ENCODE peak calls at places on chromosomes 2 and 18, in nine cellular contexts. One of them, this sample, is unnamed.
A peak's percentile ranks its signal among the peaks of the same experiment; 100 is the strongest.

GRCh38 chr2:119144806-119145205 is 13.7 kb downstream of the C1QL2 start:
- DNase-seq in fibroblast of lung: no peak
- DNase-seq in thoracic aorta: no peak
- DNase-seq in neural progenitor cell: no peak
- DNase-seq in CD8-positive, alpha-beta memory T cell: no peak
- DNase-seq in tibial artery: no peak
- DNase-seq in HAP-1: no peak
- DNase-seq in heart left ventricle: no peak
- DNase-seq in psoas muscle: no peak
- DNase-seq in this sample: no peak

GRCh38 chr18:55466789-55467188 is 121.2 kb downstream of the TCF4 start:
- DNase-seq in thoracic aorta: no peak
- DNase-seq in heart left ventricle: no peak
- DNase-seq in fibroblast of lung: no peak
- DNase-seq in neural progenitor cell: no peak
- DNase-seq in psoas muscle: no peak
- DNase-seq in CD8-positive, alpha-beta memory T cell: no peak
- DNase-seq in tibial artery: no peak
- DNase-seq in HAP-1: no peak
- DNase-seq in this sample: no peak

GRCh38 chr2:88753833-88754584 is 62.5 kb downstream of the RPIA start:
- DNase-seq in thoracic aorta: no peak
- DNase-seq in CD8-positive, alpha-beta memory T cell: peak; percentile 56
- DNase-seq in tibial artery: no peak
- DNase-seq in HAP-1: no peak
- DNase-seq in neural progenitor cell: no peak
- DNase-seq in fibroblast of lung: peak; percentile 9
- DNase-seq in heart left ventricle: no peak
- DNase-seq in psoas muscle: no peak
- DNase-seq in this sample: no peak

GRCh38 chr2:95166065-95166763 is 605 bp downstream of the ZNF2 start:
- DNase-seq in neural progenitor cell: peak; percentile 39
- DNase-seq in CD8-positive, alpha-beta memory T cell: no peak
- DNase-seq in HAP-1: no peak
- DNase-seq in psoas muscle: no peak
- DNase-seq in heart left ventricle: no peak
- DNase-seq in fibroblast of lung: no peak
- DNase-seq in tibial artery: no peak
- DNase-seq in thoracic aorta: no peak
- DNase-seq in this sample: no peak

GRCh38 chr2:100606740-100607343 is 44.0 kb downstream of the PDCL3 start:
- DNase-seq in CD8-positive, alpha-beta memory T cell: peak; percentile 45
- DNase-seq in thoracic aorta: no peak
- DNase-seq in tibial artery: no peak
- DNase-seq in heart left ventricle: no peak
- DNase-seq in neural progenitor cell: peak; percentile 52
- DNase-seq in HAP-1: peak; percentile 64
- DNase-seq in fibroblast of lung: peak; percentile 44
- DNase-seq in psoas muscle: no peak
- DNase-seq in this sample: peak; percentile 71

GRCh38 chr2:130871843-130872242 is 35.1 kb downstream of the ARHGEF4 start:
- DNase-seq in heart left ventricle: no peak
- DNase-seq in tibial artery: peak; percentile 4
- DNase-seq in neural progenitor cell: no peak
- DNase-seq in fibroblast of lung: no peak
- DNase-seq in CD8-positive, alpha-beta memory T cell: no peak
- DNase-seq in psoas muscle: no peak
- DNase-seq in thoracic aorta: no peak
- DNase-seq in HAP-1: no peak
- DNase-seq in this sample: no peak

GRCh38 chr2:137675584-137676327 is 288.5 kb upstream of the HNMT start:
- DNase-seq in CD8-positive, alpha-beta memory T cell: no peak
- DNase-seq in thoracic aorta: no peak
- DNase-seq in tibial artery: no peak
- DNase-seq in heart left ventricle: no peak
- DNase-seq in neural progenitor cell: no peak
- DNase-seq in fibroblast of lung: no peak
- DNase-seq in psoas muscle: no peak
- DNase-seq in HAP-1: no peak
- DNase-seq in this sample: no peak

GRCh38 chr18:55592572-55592971 is 4.6 kb upstream of the TCF4 start:
- DNase-seq in tibial artery: no peak
- DNase-seq in neural progenitor cell: no peak
- DNase-seq in HAP-1: no peak
- DNase-seq in heart left ventricle: no peak
- DNase-seq in thoracic aorta: no peak
- DNase-seq in psoas muscle: no peak
- DNase-seq in CD8-positive, alpha-beta memory T cell: no peak
- DNase-seq in fibroblast of lung: no peak
- DNase-seq in this sample: no peak

GRCh38 chr18:73201940-73202339 is 334.2 kb upstream of the NETO1 start:
- DNase-seq in heart left ventricle: no peak
- DNase-seq in neural progenitor cell: no peak
- DNase-seq in CD8-positive, alpha-beta memory T cell: no peak
- DNase-seq in HAP-1: no peak
- DNase-seq in fibroblast of lung: no peak
- DNase-seq in tibial artery: no peak
- DNase-seq in psoas muscle: no peak
- DNase-seq in thoracic aorta: no peak
- DNase-seq in this sample: no peak

GRCh38 chr2:231211461-231211860 is 13.0 kb downstream of the ARMC9 start:
- DNase-seq in CD8-positive, alpha-beta memory T cell: no peak
- DNase-seq in neural progenitor cell: no peak
- DNase-seq in thoracic aorta: no peak
- DNase-seq in fibroblast of lung: peak; percentile 64
- DNase-seq in tibial artery: no peak
- DNase-seq in HAP-1: no peak
- DNase-seq in heart left ventricle: no peak
- DNase-seq in psoas muscle: no peak
- DNase-seq in this sample: no peak

GRCh38 chr18:23330423-23330822 is 122.7 kb upstream of the RIOK3 start:
- DNase-seq in HAP-1: no peak
- DNase-seq in CD8-positive, alpha-beta memory T cell: no peak
- DNase-seq in psoas muscle: no peak
- DNase-seq in fibroblast of lung: no peak
- DNase-seq in thoracic aorta: no peak
- DNase-seq in neural progenitor cell: no peak
- DNase-seq in tibial artery: no peak
- DNase-seq in heart left ventricle: no peak
- DNase-seq in this sample: no peak

GRCh38 chr2:29502452-29502851 is 387.2 kb downstream of the CLIP4 start:
- DNase-seq in neural progenitor cell: no peak
- DNase-seq in psoas muscle: no peak
- DNase-seq in heart left ventricle: no peak
- DNase-seq in CD8-positive, alpha-beta memory T cell: no peak
- DNase-seq in thoracic aorta: no peak
- DNase-seq in tibial artery: no peak
- DNase-seq in fibroblast of lung: no peak
- DNase-seq in HAP-1: no peak
- DNase-seq in this sample: peak; percentile 24

GRCh38 chr2:25543939-25544338 is 129.4 kb downstream of the DTNB start:
- DNase-seq in thoracic aorta: no peak
- DNase-seq in CD8-positive, alpha-beta memory T cell: no peak
- DNase-seq in fibroblast of lung: no peak
- DNase-seq in HAP-1: no peak
- DNase-seq in tibial artery: no peak
- DNase-seq in heart left ventricle: no peak
- DNase-seq in neural progenitor cell: no peak
- DNase-seq in psoas muscle: no peak
- DNase-seq in this sample: no peak

GRCh38 chr2:168702579-168702978 is 99.9 kb upstream of the NOSTRIN start:
- DNase-seq in psoas muscle: no peak
- DNase-seq in fibroblast of lung: no peak
- DNase-seq in HAP-1: no peak
- DNase-seq in neural progenitor cell: no peak
- DNase-seq in heart left ventricle: no peak
- DNase-seq in thoracic aorta: no peak
- DNase-seq in CD8-positive, alpha-beta memory T cell: no peak
- DNase-seq in tibial artery: no peak
- DNase-seq in this sample: no peak

GRCh38 chr2:235636471-235637005 is 142.7 kb downstream of the AGAP1 start:
- DNase-seq in thoracic aorta: no peak
- DNase-seq in neural progenitor cell: no peak
- DNase-seq in HAP-1: no peak
- DNase-seq in heart left ventricle: no peak
- DNase-seq in CD8-positive, alpha-beta memory T cell: no peak
- DNase-seq in tibial artery: no peak
- DNase-seq in psoas muscle: peak; percentile 15
- DNase-seq in fibroblast of lung: no peak
- DNase-seq in this sample: no peak
- H3K4me1 ChIP-seq in thoracic aorta: peaks cover 40% of the 10 kb centered on the region
- H3K4me1 ChIP-seq in neural progenitor cell: peaks cover 34% of the 10 kb centered on the region
- H3K4me1 ChIP-seq in HAP-1: peaks cover 4% of the 10 kb centered on the region
- H3K4me1 ChIP-seq in heart left ventricle: peaks cover 17% of the 10 kb centered on the region
- H3K4me1 ChIP-seq in CD8-positive, alpha-beta memory T cell: no peaks in the 10 kb centered on the region
- H3K4me1 ChIP-seq in tibial artery: peaks cover 24% of the 10 kb centered on the region
- H3K4me1 ChIP-seq in psoas muscle: peaks cover 28% of the 10 kb centered on the region
- H3K4me1 ChIP-seq in fibroblast of lung: peaks cover 26% of the 10 kb centered on the region
- H3K4me1 ChIP-seq in this sample: peaks cover 43% of the 10 kb centered on the region

GRCh38 chr18:62925031-62925688 is 209.8 kb downstream of the PHLPP1 start:
- DNase-seq in tibial artery: no peak
- DNase-seq in fibroblast of lung: peak; percentile 51
- DNase-seq in thoracic aorta: no peak
- DNase-seq in CD8-positive, alpha-beta memory T cell: no peak
- DNase-seq in heart left ventricle: no peak
- DNase-seq in neural progenitor cell: no peak
- DNase-seq in psoas muscle: no peak
- DNase-seq in HAP-1: no peak
- DNase-seq in this sample: peak; percentile 34

GRCh38 chr18:62933261-62933887 is 218.0 kb downstream of the PHLPP1 start:
- DNase-seq in neural progenitor cell: no peak
- DNase-seq in fibroblast of lung: no peak
- DNase-seq in HAP-1: no peak
- DNase-seq in CD8-positive, alpha-beta memory T cell: no peak
- DNase-seq in heart left ventricle: no peak
- DNase-seq in psoas muscle: no peak
- DNase-seq in tibial artery: no peak
- DNase-seq in thoracic aorta: no peak
- DNase-seq in this sample: no peak

DNA sequence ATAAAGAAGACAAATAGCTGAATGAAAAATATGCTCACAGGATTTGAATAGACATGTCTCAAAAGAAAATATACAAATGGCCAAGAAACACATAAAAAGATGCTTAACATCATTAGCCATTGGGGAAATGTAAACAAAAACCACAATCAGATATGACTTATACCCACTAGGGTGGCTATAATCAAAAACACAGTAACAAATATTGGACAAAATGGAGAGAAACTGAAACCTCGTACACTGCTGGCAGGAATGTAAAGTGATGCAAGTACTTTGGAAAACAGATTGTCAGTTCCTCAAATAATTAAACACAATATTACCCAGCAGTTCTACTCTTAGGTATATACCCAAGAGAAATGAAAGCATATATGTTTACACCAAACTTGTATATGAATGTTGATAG is 213.0 kb downstream of the PHLPP1 start:
- DNase-seq in thoracic aorta: no peak
- DNase-seq in fibroblast of lung: peak; percentile 51
- DNase-seq in HAP-1: no peak
- DNase-seq in psoas muscle: no peak
- DNase-seq in heart left ventricle: no peak
- DNase-seq in tibial artery: no peak
- DNase-seq in CD8-positive, alpha-beta memory T cell: no peak
- DNase-seq in neural progenitor cell: no peak
- DNase-seq in this sample: peak; percentile 51
- H3K9me3 ChIP-seq in thoracic aorta: no peaks in the 10 kb centered on the region
- H3K9me3 ChIP-seq in fibroblast of lung: no peaks in the 10 kb centered on the region
- H3K9me3 ChIP-seq in HAP-1: no peaks in the 10 kb centered on the region
- H3K9me3 ChIP-seq in psoas muscle: peaks cover 2% of the 10 kb centered on the region
- H3K9me3 ChIP-seq in heart left ventricle: no peaks in the 10 kb centered on the region
- H3K9me3 ChIP-seq in tibial artery: no peaks in the 10 kb centered on the region
- H3K9me3 ChIP-seq in CD8-positive, alpha-beta memory T cell: no peaks in the 10 kb centered on the region
- H3K9me3 ChIP-seq in neural progenitor cell: no peaks in the 10 kb centered on the region
- H3K9me3 ChIP-seq in this sample: peaks cover 6% of the 10 kb centered on the region

DNA sequence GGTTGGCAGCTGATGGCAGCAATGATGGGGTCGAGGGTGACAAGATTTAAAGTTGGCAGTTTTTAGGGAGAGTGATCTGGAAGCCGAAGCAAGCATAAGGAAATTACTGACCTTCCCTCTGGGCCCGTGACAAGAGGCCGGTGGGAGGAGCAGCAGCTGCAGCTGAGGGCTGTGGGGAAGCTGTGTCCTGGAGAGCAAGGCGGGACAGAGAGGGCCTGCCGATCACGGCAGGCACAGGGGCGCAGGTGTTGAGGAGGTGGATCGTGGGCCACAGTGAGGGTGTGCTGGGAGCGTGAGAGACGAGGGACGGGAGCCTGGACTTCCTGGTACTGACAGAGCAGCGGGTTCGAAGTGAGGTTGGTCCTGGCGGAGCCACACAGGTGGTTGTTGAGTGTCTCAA is 31.0 kb downstream of the TRAF3IP1 start:
- DNase-seq in heart left ventricle: no peak
- DNase-seq in psoas muscle: no peak
- DNase-seq in HAP-1: no peak
- DNase-seq in CD8-positive, alpha-beta memory T cell: no peak
- DNase-seq in thoracic aorta: no peak
- DNase-seq in neural progenitor cell: no peak
- DNase-seq in fibroblast of lung: no peak
- DNase-seq in tibial artery: no peak
- DNase-seq in this sample: no peak
- H3K36me3 ChIP-seq in heart left ventricle: peaks cover 46% of the 10 kb centered on the region
- H3K36me3 ChIP-seq in psoas muscle: peaks cover 54% of the 10 kb centered on the region
- H3K36me3 ChIP-seq in HAP-1: peaks cover 13% of the 10 kb centered on the region
- H3K36me3 ChIP-seq in CD8-positive, alpha-beta memory T cell: peaks cover 6% of the 10 kb centered on the region
- H3K36me3 ChIP-seq in thoracic aorta: peaks cover 16% of the 10 kb centered on the region
- H3K36me3 ChIP-seq in neural progenitor cell: peaks cover 3% of the 10 kb centered on the region
- H3K36me3 ChIP-seq in fibroblast of lung: peaks cover 6% of the 10 kb centered on the region
- H3K36me3 ChIP-seq in tibial artery: peaks cover 42% of the 10 kb centered on the region
- H3K36me3 ChIP-seq in this sample: peaks cover 53% of the 10 kb centered on the region

GRCh38 chr18:2655954-2656236 is 369 bp downstream of the SMCHD1 start:
- DNase-seq in fibroblast of lung: peak; percentile 42
- DNase-seq in HAP-1: no peak
- DNase-seq in tibial artery: no peak
- DNase-seq in thoracic aorta: peak; percentile 8
- DNase-seq in CD8-positive, alpha-beta memory T cell: no peak
- DNase-seq in heart left ventricle: no peak
- DNase-seq in psoas muscle: peak; percentile 77
- DNase-seq in neural progenitor cell: no peak
- DNase-seq in this sample: no peak

GRCh38 chr18:2655153-2655953 is at the start of gene SMCHD1:
- DNase-seq in HAP-1: peak; percentile 86
- DNase-seq in psoas muscle: peak; percentile 96
- DNase-seq in heart left ventricle: peak; percentile 90
- DNase-seq in thoracic aorta: peak; percentile 53
- DNase-seq in neural progenitor cell: peak; percentile 91
- DNase-seq in CD8-positive, alpha-beta memory T cell: peak; percentile 90
- DNase-seq in fibroblast of lung: peak; percentile 76
- DNase-seq in tibial artery: peak; percentile 93
- DNase-seq in this sample: peak; percentile 92

GRCh38 chr18:2657788-2658458 is 2.4 kb downstream of the SMCHD1 start:
- DNase-seq in neural progenitor cell: no peak
- DNase-seq in HAP-1: peak; percentile 16
- DNase-seq in heart left ventricle: no peak
- DNase-seq in tibial artery: no peak
- DNase-seq in thoracic aorta: no peak
- DNase-seq in fibroblast of lung: peak; percentile 89
- DNase-seq in CD8-positive, alpha-beta memory T cell: no peak
- DNase-seq in psoas muscle: no peak
- DNase-seq in this sample: peak; percentile 89

GRCh38 chr18:2657043-2657512 is 1.6 kb downstream of the SMCHD1 start:
- DNase-seq in thoracic aorta: no peak
- DNase-seq in CD8-positive, alpha-beta memory T cell: no peak
- DNase-seq in tibial artery: no peak
- DNase-seq in neural progenitor cell: peak; percentile 43
- DNase-seq in HAP-1: peak; percentile 29
- DNase-seq in heart left ventricle: no peak
- DNase-seq in psoas muscle: no peak
- DNase-seq in fibroblast of lung: peak; percentile 17
- DNase-seq in this sample: peak; percentile 31

GRCh38 chr18:2656237-2657042 is 914 bp downstream of the SMCHD1 start:
- DNase-seq in thoracic aorta: no peak
- DNase-seq in psoas muscle: peak; percentile 81
- DNase-seq in fibroblast of lung: peak; percentile 44
- DNase-seq in neural progenitor cell: peak; percentile 59
- DNase-seq in CD8-positive, alpha-beta memory T cell: peak; percentile 64
- DNase-seq in tibial artery: peak; percentile 87
- DNase-seq in HAP-1: peak; percentile 50
- DNase-seq in heart left ventricle: peak; percentile 73
- DNase-seq in this sample: peak; percentile 74
- H3K4me1 ChIP-seq in thoracic aorta: peaks cover 33% of the 10 kb centered on the region
- H3K4me1 ChIP-seq in psoas muscle: peaks cover 22% of the 10 kb centered on the region
- H3K4me1 ChIP-seq in fibroblast of lung: peaks cover 4% of the 10 kb centered on the region
- H3K4me1 ChIP-seq in neural progenitor cell: peaks cover 5% of the 10 kb centered on the region
- H3K4me1 ChIP-seq in CD8-positive, alpha-beta memory T cell: peaks cover 28% of the 10 kb centered on the region
- H3K4me1 ChIP-seq in tibial artery: peaks cover 16% of the 10 kb centered on the region
- H3K4me1 ChIP-seq in HAP-1: peaks cover 17% of the 10 kb centered on the region
- H3K4me1 ChIP-seq in heart left ventricle: peaks cover 13% of the 10 kb centered on the region
- H3K4me1 ChIP-seq in this sample: peaks cover 19% of the 10 kb centered on the region

This sample was measured in adipocyte.